ENCODE peak calls at places on chromosomes 11 and 22, in five cellular contexts. F is breast epithelium, L is OCI-LY7, B is WERI-Rb-1, H is suprapubic skin. G is an unnamed sample.

GRCh38 chr11:64092761-64093136 is 57.0 kb downstream of the FLRT1 start:
- DNase-seq in F (no peak), L (no peak), B (no peak), H (no peak), G (no peak)

GRCh38 chr22:45469573-45470383 is 32.9 kb upstream of the FBLN1 start:
- DNase-seq in F (no peak), L (no peak), B (no peak), H (no peak), G (no peak)

GRCh38 chr11:36427079-36427478 is 83.0 kb downstream of the TRAF6 start:
- DNase-seq in F (no peak), L (no peak), B (no peak), H (no peak), G (no peak)

GRCh38 chr11:64545605-64546004 is 45.4 kb upstream of the SLC22A12 start:
- DNase-seq in F (no peak), L (no peak), B (no peak), H (no peak), G (no peak)

GRCh38 chr11:78221396-78222315 is 32.9 kb downstream of the USP35 start:
- DNase-seq in F (no peak), L (no peak), B (no peak), H (no peak), G (no peak)

GRCh38 chr11:110428956-110429613 is 663 bp upstream of the FDX1 start:
- DNase-seq in F (no peak), L (peak; percentile 41), B (no peak), H (no peak), G (peak; percentile 12)

GRCh38 chr11:6214530-6214929 is 9.2 kb downstream of the C11orf42 start:
- DNase-seq in F (no peak), L (no peak), B (no peak), H (no peak), G (no peak)

GRCh38 chr22:45912910-45913309 is 64.1 kb downstream of the WNT7B start:
- DNase-seq in F (no peak), L (no peak), B (no peak), H (no peak), G (no peak)

GRCh38 chr11:114082767-114083181 is 23.3 kb downstream of the ZBTB16 start:
- DNase-seq in F (no peak), L (no peak), B (no peak), H (no peak), G (no peak)

GRCh38 chr22:46467006-46467405 is 70.4 kb downstream of the CELSR1 start:
- DNase-seq in F (no peak), L (no peak), B (no peak), H (no peak), G (no peak)

GRCh38 chr11:69957849-69958248 is 120.3 kb upstream of the ANO1 start:
- DNase-seq in F (no peak), L (no peak), B (no peak), H (no peak), G (no peak)

GRCh38 chr22:39453765-39454378 is 2.9 kb upstream of the MGAT3 start:
- DNase-seq in F (no peak), L (no peak), B (no peak), H (no peak), G (no peak)

GRCh38 chr11:28383471-28383870 is 275.3 kb downstream of the METTL15 start:
- DNase-seq in F (no peak), L (no peak), B (no peak), H (no peak), G (no peak)

GRCh38 chr11:35927730-35928129 is 16.1 kb upstream of the LDLRAD3 start:
- DNase-seq in F (peak; percentile 65), L (no peak), B (no peak), H (peak; percentile 88), G (no peak)

GRCh38 chr11:116851631-116852030 is 14.2 kb upstream of the APOA1 start:
- DNase-seq in F (no peak), L (no peak), B (no peak), H (no peak), G (peak; percentile 36)

GRCh38 chr22:33776491-33776890 is 143.8 kb downstream of the LARGE1 start:
- DNase-seq in F (no peak), L (no peak), B (no peak), H (no peak), G (no peak)

GRCh38 chr22:21646608-21647590 is 4.8 kb downstream of the SDF2L1 start:
- DNase-seq in F (peak; percentile 73), L (peak; percentile 89), B (peak; percentile 81), H (no peak), G (peak; percentile 80)

GRCh38 chr11:2769779-2770555 is 70.2 kb upstream of the KCNQ1OT1 start:
- DNase-seq in F (peak; percentile 48), L (no peak), B (peak; percentile 3), H (peak; percentile 75), G (no peak)

GRCh38 chr11:57639321-57640067 is 10.2 kb downstream of the YPEL4 start:
- DNase-seq in F (no peak), L (peak; percentile 25), B (no peak), H (no peak), G (no peak)

GRCh38 chr22:28105396-28105795 is 186.3 kb upstream of the PITPNB start:
- DNase-seq in F (no peak), L (no peak), B (no peak), H (no peak), G (no peak)

GRCh38 chr22:30861131-30861530 is 107.4 kb downstream of the MORC2 start:
- DNase-seq in F (peak; percentile 40), L (no peak), B (no peak), H (no peak), G (no peak)

GRCh38 chr11:90113541-90113940 is 20.9 kb upstream of the NAALAD2 start:
- DNase-seq in F (no peak), L (peak; percentile 6), B (no peak), H (no peak), G (no peak)

GRCh38 chr11:14186376-14186775 is 172.6 kb downstream of the RRAS2 start:
- DNase-seq in F (no peak), L (no peak), B (no peak), H (no peak), G (no peak)

GRCh38 chr22:50577987-50578775 is at the start of gene CPT1B:
- DNase-seq in F (no peak), L (no peak), B (no peak), H (no peak), G (no peak)

GRCh38 chr22:50575426-50575941 is 2.7 kb downstream of the CPT1B start:
- DNase-seq in F (no peak), L (no peak), B (no peak), H (no peak), G (no peak)

GRCh38 chr22:50577697-50577986 is 585 bp downstream of the CPT1B start:
- DNase-seq in F (no peak), L (no peak), B (no peak), H (no peak), G (no peak)

GRCh38 chr22:50576070-50576469 is 2.2 kb downstream of the CPT1B start:
- DNase-seq in F (no peak), L (no peak), B (peak; percentile 95), H (no peak), G (no peak)

DNA sequence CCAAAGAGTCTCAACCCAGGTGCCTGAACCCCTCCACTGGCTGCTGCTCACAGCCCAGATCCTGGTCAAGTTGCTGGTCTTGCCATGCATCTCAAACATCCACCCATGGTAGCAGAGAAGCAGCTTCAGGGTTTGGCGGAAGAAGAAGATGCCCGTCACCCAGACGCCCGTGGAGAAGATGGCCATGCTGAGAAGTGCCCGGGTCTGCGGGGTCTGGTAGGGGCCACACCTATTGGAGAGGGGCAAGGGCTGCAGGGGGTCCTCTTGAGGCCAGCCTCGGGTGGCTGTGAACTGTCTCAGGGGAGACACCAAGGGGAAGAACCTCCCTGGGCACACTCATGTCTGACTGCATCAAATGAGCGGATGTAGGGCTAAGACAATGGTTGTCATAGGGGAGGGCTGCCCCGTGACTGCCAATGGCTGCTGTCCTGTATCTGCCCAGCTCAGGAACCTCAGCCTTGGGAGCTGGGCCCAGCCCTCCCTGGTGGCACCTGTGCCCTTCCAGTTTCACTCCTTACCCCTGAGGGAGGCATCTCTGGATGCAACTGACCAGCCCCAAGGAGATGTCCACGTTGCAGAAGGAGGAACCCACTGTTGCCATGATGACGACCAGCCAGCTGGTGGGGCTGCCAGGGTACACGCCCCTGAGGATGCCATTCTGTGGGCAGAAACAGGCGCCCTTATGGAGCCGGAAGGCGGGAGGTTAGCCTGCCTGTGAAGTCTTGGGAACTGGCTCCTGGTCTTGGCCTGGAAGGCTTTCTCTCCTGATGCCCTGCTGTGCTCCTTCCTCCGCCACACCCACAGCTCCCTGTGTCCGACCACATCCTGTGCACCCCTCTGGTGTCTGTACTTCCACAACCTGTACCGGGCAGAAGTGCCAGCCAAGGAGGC is 1.2 kb downstream of the CPT1B start:
- DNase-seq in F (no peak), L (no peak), B (no peak), H (no peak), G (no peak)
- H3K36me3 ChIP-seq in F (no peaks in the 10 kb centered on the region), L (peaks cover 90% of the 10 kb centered on the region), B (peaks cover 34% of the 10 kb centered on the region), H (peaks cover 14% of the 10 kb centered on the region), G (peaks cover 4% of the 10 kb centered on the region)

DNA sequence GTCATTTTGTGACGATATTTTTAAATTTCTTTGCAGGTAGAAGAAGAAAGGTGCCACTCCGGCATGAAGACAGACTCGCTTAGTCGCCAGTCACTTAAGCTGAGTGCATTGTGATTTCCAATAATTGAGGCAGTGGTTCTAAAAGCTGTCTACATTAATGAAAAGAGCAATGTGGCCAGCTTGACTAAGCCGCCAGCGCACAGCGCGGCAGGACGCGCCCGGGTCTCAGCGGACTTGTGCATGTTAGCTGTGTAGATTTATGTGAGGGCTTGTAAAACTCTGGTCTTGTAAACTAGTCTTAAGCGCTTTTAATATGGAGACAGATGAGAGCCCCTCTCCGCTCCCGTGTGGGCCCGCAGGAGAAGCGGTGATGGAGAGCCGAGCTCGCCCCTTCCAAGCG is 5.6 kb downstream of the DGCR8 start:
- DNase-seq in F (no peak), L (no peak), B (no peak), H (no peak), G (no peak)
- H3K27ac ChIP-seq in F (no peak overlapping the region), L (no peak overlapping the region), B (no peak overlapping the region), H (no peak overlapping the region), G (no peak overlapping the region)

DNA sequence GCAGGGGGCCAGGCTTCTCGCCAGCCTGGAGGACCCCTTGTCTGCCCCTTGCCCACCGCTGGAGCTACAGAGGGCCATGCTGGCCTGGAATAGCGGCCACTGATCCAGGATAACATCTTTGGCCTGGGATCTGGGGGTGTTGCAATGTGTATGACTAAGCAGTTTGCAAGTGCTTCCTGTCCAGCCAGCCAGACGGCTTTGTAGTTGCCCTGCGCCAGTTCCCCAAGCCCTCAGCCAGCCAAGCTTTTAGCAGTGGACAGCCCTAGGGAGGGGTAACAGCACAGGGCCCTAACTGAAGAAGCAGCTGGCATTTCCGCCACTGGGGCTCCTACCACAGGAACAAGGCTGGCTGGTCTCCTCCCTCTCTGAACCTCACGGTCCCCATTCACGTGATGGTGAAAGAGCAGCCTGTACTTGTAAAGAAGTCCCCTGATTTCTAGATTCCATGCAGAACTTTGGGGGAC is 32.1 kb downstream of the UQCR10 start:
- DNase-seq in F (peak; percentile 94), L (no peak), B (no peak), H (peak; percentile 95), G (no peak)
- H3K36me3 ChIP-seq in F (no peaks in the 10 kb centered on the region), L (peaks cover 86% of the 10 kb centered on the region), B (peaks cover 59% of the 10 kb centered on the region), H (peaks cover 74% of the 10 kb centered on the region), G (peaks cover 68% of the 10 kb centered on the region)

DNA sequence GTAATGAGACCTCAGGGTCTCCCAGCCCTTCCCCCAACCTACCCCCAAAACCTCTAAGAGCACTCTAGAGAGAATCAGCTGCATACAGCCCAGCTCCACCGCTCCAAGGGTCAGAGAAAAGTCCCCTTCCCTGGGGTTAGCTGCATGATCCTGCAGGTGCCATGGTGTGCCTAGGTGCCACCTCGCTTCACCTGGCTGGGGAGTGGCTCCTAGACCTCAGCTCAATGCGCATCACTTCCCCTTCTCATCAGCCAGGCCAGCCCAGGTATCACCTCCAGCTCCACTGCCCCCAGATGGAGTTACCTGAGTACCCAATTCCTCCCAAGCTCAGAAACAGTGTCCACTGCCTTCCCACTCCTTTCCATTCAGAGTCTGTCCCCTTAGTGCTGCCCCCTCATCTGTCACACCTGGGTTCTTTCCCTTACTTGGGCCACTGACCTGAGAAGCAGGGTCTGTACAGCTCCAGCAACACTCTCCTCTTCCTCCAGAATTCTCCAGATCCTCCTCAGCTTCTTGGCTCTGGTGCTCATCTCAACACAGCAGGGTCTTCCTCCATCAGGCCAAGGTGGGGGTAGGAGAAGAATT is 1.3 kb downstream of the STARD10 start:
- DNase-seq in F (no peak), L (no peak), B (no peak), H (no peak), G (no peak)
- H3K27ac ChIP-seq in F (peak overlapping the region; percentile 93), L (peak overlapping the region; percentile 68), B (no peak overlapping the region), H (peak overlapping the region; percentile 91), G (no peak overlapping the region)

G was measured in CD8-positive, alpha-beta T cell.